ENCODE peak calls at places on chromosomes 11 and 22, in ten cellular contexts. One of them, this sample, is unnamed.

GRCh38 chr11:67119577-67120391 is 721 bp downstream of the KDM2A start:
- DNase-seq in amniotic stem cell: no peak
- DNase-seq in SK-N-SH: peak
- DNase-seq in MM.1S: peak
- DNase-seq in A549: peak
- DNase-seq in cardiac septum: no peak
- DNase-seq in H54: no peak
- DNase-seq in hepatocyte: peak
- DNase-seq in GOT3: no peak
- DNase-seq in astrocyte: no peak
- DNase-seq in this sample: no peak

GRCh38 chr22:19598054-19598855 is 74.0 kb upstream of the CLDN5 start:
- DNase-seq in amniotic stem cell: no peak
- DNase-seq in SK-N-SH: no peak
- DNase-seq in MM.1S: no peak
- DNase-seq in A549: no peak
- DNase-seq in cardiac septum: no peak
- DNase-seq in H54: peak
- DNase-seq in hepatocyte: peak
- DNase-seq in GOT3: no peak
- DNase-seq in astrocyte: no peak
- DNase-seq in this sample: no peak

GRCh38 chr22:26259510-26259909 is 90.2 kb downstream of the SEZ6L start:
- DNase-seq in amniotic stem cell: no peak
- DNase-seq in SK-N-SH: no peak
- DNase-seq in MM.1S: peak
- DNase-seq in A549: peak
- DNase-seq in cardiac septum: no peak
- DNase-seq in H54: peak
- DNase-seq in hepatocyte: peak
- DNase-seq in GOT3: no peak
- DNase-seq in astrocyte: peak
- DNase-seq in this sample: no peak

GRCh38 chr11:125202362-125202880 is 37.9 kb downstream of the PKNOX2 start:
- DNase-seq in amniotic stem cell: no peak
- DNase-seq in SK-N-SH: peak
- DNase-seq in MM.1S: no peak
- DNase-seq in A549: no peak
- DNase-seq in cardiac septum: peak
- DNase-seq in H54: no peak
- DNase-seq in hepatocyte: no peak
- DNase-seq in GOT3: no peak
- DNase-seq in astrocyte: no peak
- DNase-seq in this sample: no peak

GRCh38 chr11:122180435-122180834 is 64.4 kb upstream of the BLID start:
- DNase-seq in amniotic stem cell: peak
- DNase-seq in SK-N-SH: no peak
- DNase-seq in MM.1S: no peak
- DNase-seq in A549: peak
- DNase-seq in cardiac septum: no peak
- DNase-seq in H54: no peak
- DNase-seq in hepatocyte: peak
- DNase-seq in GOT3: peak
- DNase-seq in astrocyte: peak
- DNase-seq in this sample: peak

GRCh38 chr11:47863189-47863892 is 15.2 kb upstream of the NUP160 start:
- DNase-seq in amniotic stem cell: peak
- DNase-seq in SK-N-SH: peak
- DNase-seq in MM.1S: peak
- DNase-seq in A549: no peak
- DNase-seq in cardiac septum: no peak
- DNase-seq in H54: no peak
- DNase-seq in hepatocyte: peak
- DNase-seq in GOT3: no peak
- DNase-seq in astrocyte: peak
- DNase-seq in this sample: peak

GRCh38 chr22:30423296-30423958 is 2.1 kb upstream of the MTFP1 start:
- DNase-seq in amniotic stem cell: no peak
- DNase-seq in SK-N-SH: no peak
- DNase-seq in MM.1S: peak
- DNase-seq in A549: peak
- DNase-seq in cardiac septum: no peak
- DNase-seq in H54: no peak
- DNase-seq in hepatocyte: peak
- DNase-seq in GOT3: no peak
- DNase-seq in astrocyte: no peak
- DNase-seq in this sample: no peak

GRCh38 chr22:46750861-46751260 is 11.6 kb upstream of the TBC1D22A start:
- DNase-seq in amniotic stem cell: no peak
- DNase-seq in SK-N-SH: no peak
- DNase-seq in MM.1S: no peak
- DNase-seq in A549: no peak
- DNase-seq in cardiac septum: no peak
- DNase-seq in H54: no peak
- DNase-seq in hepatocyte: no peak
- DNase-seq in GOT3: no peak
- DNase-seq in astrocyte: no peak
- DNase-seq in this sample: no peak

GRCh38 chr11:10265936-10266335 is 28.1 kb downstream of the SBF2 start:
- DNase-seq in amniotic stem cell: no peak
- DNase-seq in SK-N-SH: no peak
- DNase-seq in MM.1S: no peak
- DNase-seq in A549: no peak
- DNase-seq in cardiac septum: no peak
- DNase-seq in H54: no peak
- DNase-seq in hepatocyte: no peak
- DNase-seq in GOT3: no peak
- DNase-seq in astrocyte: no peak
- DNase-seq in this sample: no peak

GRCh38 chr11:119029340-119030028 is 1.2 kb downstream of the SLC37A4 start:
- DNase-seq in amniotic stem cell: no peak
- DNase-seq in SK-N-SH: peak
- DNase-seq in MM.1S: peak
- DNase-seq in A549: no peak
- DNase-seq in cardiac septum: no peak
- DNase-seq in H54: no peak
- DNase-seq in hepatocyte: peak
- DNase-seq in GOT3: no peak
- DNase-seq in astrocyte: no peak
- DNase-seq in this sample: no peak

GRCh38 chr11:19018901-19019300 is 41.6 kb downstream of the MRGPRX2 start:
- DNase-seq in amniotic stem cell: no peak
- DNase-seq in SK-N-SH: no peak
- DNase-seq in MM.1S: peak
- DNase-seq in A549: no peak
- DNase-seq in cardiac septum: no peak
- DNase-seq in H54: no peak
- DNase-seq in hepatocyte: peak
- DNase-seq in GOT3: no peak
- DNase-seq in astrocyte: no peak
- DNase-seq in this sample: no peak

GRCh38 chr11:87398913-87399312 is 361.2 kb downstream of the TMEM135 start:
- DNase-seq in amniotic stem cell: no peak
- DNase-seq in SK-N-SH: no peak
- DNase-seq in MM.1S: no peak
- DNase-seq in A549: no peak
- DNase-seq in cardiac septum: no peak
- DNase-seq in H54: no peak
- DNase-seq in hepatocyte: no peak
- DNase-seq in GOT3: no peak
- DNase-seq in astrocyte: no peak
- DNase-seq in this sample: no peak

GRCh38 chr22:32080904-32081303 is 37.8 kb downstream of the SLC5A1 start:
- DNase-seq in amniotic stem cell: no peak
- DNase-seq in SK-N-SH: peak
- DNase-seq in MM.1S: peak
- DNase-seq in A549: peak
- DNase-seq in cardiac septum: no peak
- DNase-seq in H54: peak
- DNase-seq in hepatocyte: peak
- DNase-seq in GOT3: no peak
- DNase-seq in astrocyte: peak
- DNase-seq in this sample: peak